ENCODE peak calls at places on chromosome 21, in five cellular contexts. One of them, this sample, is unnamed.

GRCh38 chr21:32483293-32483595 is 70.7 kb downstream of the EVA1C start:
- DNase-seq in ureter: no peak
- DNase-seq in CD8-positive, alpha-beta T cell: no peak
- DNase-seq in substantia nigra: no peak
- DNase-seq in T follicular helper cell: no peak
- DNase-seq in this sample: no peak

GRCh38 chr21:42153046-42153685 is 65.8 kb upstream of the ABCG1 start:
- DNase-seq in ureter: no peak
- DNase-seq in substantia nigra: no peak
- DNase-seq in CD8-positive, alpha-beta T cell: no peak
- DNase-seq in T follicular helper cell: no peak
- DNase-seq in this sample: no peak

GRCh38 chr21:37862536-37862935 is 53.7 kb downstream of the KCNJ6 start:
- DNase-seq in CD8-positive, alpha-beta T cell: no peak
- DNase-seq in ureter: no peak
- DNase-seq in substantia nigra: no peak
- DNase-seq in T follicular helper cell: no peak
- DNase-seq in this sample: no peak

GRCh38 chr21:44441581-44442265 is 13.6 kb upstream of the LRRC3 start:
- DNase-seq in ureter: no peak
- DNase-seq in substantia nigra: no peak
- DNase-seq in CD8-positive, alpha-beta T cell: no peak
- DNase-seq in T follicular helper cell: no peak
- DNase-seq in this sample: no peak

GRCh38 chr21:32182449-32182848 is 96.4 kb downstream of the MIS18A start:
- DNase-seq in ureter: no peak
- DNase-seq in CD8-positive, alpha-beta T cell: no peak
- DNase-seq in substantia nigra: no peak
- DNase-seq in T follicular helper cell: no peak
- DNase-seq in this sample: no peak

GRCh38 chr21:33980276-33980916 is 64.8 kb upstream of the ATP5PO start:
- DNase-seq in T follicular helper cell: no peak
- DNase-seq in substantia nigra: no peak
- DNase-seq in CD8-positive, alpha-beta T cell: no peak
- DNase-seq in ureter: no peak
- DNase-seq in this sample: no peak

GRCh38 chr21:37230632-37231246 is 36.4 kb downstream of the VPS26C start:
- DNase-seq in ureter: no peak
- DNase-seq in T follicular helper cell: no peak
- DNase-seq in substantia nigra: no peak
- DNase-seq in CD8-positive, alpha-beta T cell: no peak
- DNase-seq in this sample: no peak

GRCh38 chr21:41573902-41574690 is 66.1 kb upstream of the TMPRSS2 start:
- DNase-seq in ureter: no peak
- DNase-seq in T follicular helper cell: no peak
- DNase-seq in CD8-positive, alpha-beta T cell: no peak
- DNase-seq in substantia nigra: no peak
- DNase-seq in this sample: no peak

GRCh38 chr21:27454234-27454633 is 487.3 kb upstream of the ADAMTS5 start:
- DNase-seq in substantia nigra: no peak
- DNase-seq in CD8-positive, alpha-beta T cell: no peak
- DNase-seq in ureter: no peak
- DNase-seq in T follicular helper cell: no peak
- DNase-seq in this sample: no peak

GRCh38 chr21:32371913-32372314 is 20.9 kb downstream of the URB1 start:
- DNase-seq in substantia nigra: no peak
- DNase-seq in T follicular helper cell: no peak
- DNase-seq in ureter: no peak
- DNase-seq in CD8-positive, alpha-beta T cell: no peak
- DNase-seq in this sample: no peak